ENCODE peak calls at places on chromosomes 3 and 15, in five cellular contexts. Y is colonic mucosa; B is omental fat pad; C is right atrium auricular region; V is activated CD8-positive, alpha-beta T cell treated with anti-CD3 and anti-CD28 coated beads for 36 hours. Z is an unnamed sample.
A peak's percentile ranks its signal among the peaks of the same experiment; 100 is the strongest.

GRCh38 chr3:160538906-160539305 is 26.5 kb downstream of the KPNA4 start:
- DNase-seq in C (no peak), Y (no peak), V (no peak), B (no peak), Z (no peak)

GRCh38 chr3:16743276-16743675 is 138.1 kb upstream of the DAZL start:
- DNase-seq in B (no peak), C (no peak), V (no peak), Y (no peak), Z (no peak)

GRCh38 chr3:141414800-141415462 is 46.6 kb downstream of the ZBTB38 start:
- DNase-seq in C (no peak), Y (no peak), V (no peak), B (no peak), Z (no peak)

GRCh38 chr15:25790003-25790660 is 73.0 kb downstream of the ATP10A start:
- DNase-seq in V (peak; percentile 80), C (peak; percentile 80), B (peak; percentile 45), Y (peak; percentile 42), Z (no peak)

GRCh38 chr3:81723732-81724313 is 37.6 kb downstream of the GBE1 start:
- DNase-seq in B (no peak), V (no peak), C (no peak), Y (no peak), Z (no peak)

GRCh38 chr3:88219138-88219792 is 69.5 kb downstream of the C3orf38 start:
- DNase-seq in Y (peak; percentile 41), V (peak; percentile 33), C (no peak), B (no peak), Z (peak; percentile 54)

GRCh38 chr3:178536271-178537079 is at the start of gene KCNMB2:
- DNase-seq in C (no peak), B (no peak), V (no peak), Y (no peak), Z (no peak)

GRCh38 chr15:68774120-68774519 is 46.6 kb downstream of the ANP32A start:
- DNase-seq in Y (no peak), V (no peak), C (no peak), B (no peak), Z (no peak)

GRCh38 chr3:185225523-185225922 is 28.3 kb downstream of the EHHADH start:
- DNase-seq in V (no peak), C (no peak), B (no peak), Y (no peak), Z (no peak)

GRCh38 chr3:125083776-125084175 is 28.0 kb upstream of the HEG1 start:
- DNase-seq in Y (no peak), V (no peak), C (no peak), B (no peak), Z (no peak)

GRCh38 chr15:74291101-74292071 is 55.3 kb downstream of the CCDC33 start:
- DNase-seq in B (peak; percentile 60), C (peak; percentile 69), V (peak; percentile 93), Y (peak; percentile 72), Z (peak; percentile 85)

GRCh38 chr15:35975941-35976340 is 430.0 kb upstream of the DPH6 start:
- DNase-seq in B (no peak), C (no peak), Y (no peak), V (no peak), Z (no peak)

GRCh38 chr3:149390772-149391212 is 13.3 kb upstream of the TM4SF1 start:
- DNase-seq in B (no peak), V (no peak), C (no peak), Y (no peak), Z (no peak)

GRCh38 chr3:10487988-10488633 is 17.3 kb downstream of the ATP2B2 start:
- DNase-seq in Y (no peak), C (no peak), B (no peak), V (no peak), Z (no peak)

GRCh38 chr3:30083315-30083714 is 523.1 kb upstream of the TGFBR2 start:
- DNase-seq in B (no peak), V (no peak), C (no peak), Y (no peak), Z (no peak)

GRCh38 chr3:126557761-126558160 is 971 bp downstream of the C3orf22 start:
- DNase-seq in V (no peak), Y (no peak), C (no peak), B (no peak), Z (no peak)

GRCh38 chr15:32856753-32857152 is 138.9 kb downstream of the GREM1 start:
- DNase-seq in C (no peak), B (no peak), V (no peak), Y (no peak), Z (no peak)

GRCh38 chr3:113258311-113258710 is 47.0 kb downstream of the BOC start:
- DNase-seq in Y (no peak), V (no peak), C (no peak), B (no peak), Z (no peak)

GRCh38 chr3:33699275-33699674 is 18.8 kb downstream of the CLASP2 start:
- DNase-seq in Y (no peak), B (no peak), C (no peak), V (no peak), Z (no peak)

GRCh38 chr15:59294961-59295741 is 77.5 kb downstream of the MYO1E start:
- DNase-seq in C (no peak), Y (peak; percentile 45), V (no peak), B (no peak), Z (no peak)

GRCh38 chr15:72827216-72827615 is 43.7 kb upstream of the ADPGK start:
- DNase-seq in B (no peak), C (no peak), Y (no peak), V (no peak), Z (no peak)

GRCh38 chr3:39372831-39373230 is 10.3 kb upstream of the SLC25A38 start:
- DNase-seq in V (no peak), B (no peak), Y (no peak), C (no peak), Z (no peak)

GRCh38 chr3:47407896-47408838 is 27.3 kb downstream of the PTPN23 start:
- DNase-seq in C (no peak), V (no peak), Y (no peak), B (no peak), Z (no peak)

GRCh38 chr15:90187257-90187868 is 13.8 kb upstream of the SEMA4B start:
- DNase-seq in C (no peak), B (no peak), Y (no peak), V (no peak), Z (no peak)

GRCh38 chr3:143084856-143085731 is 34.5 kb upstream of the CHST2 start:
- DNase-seq in V (no peak), B (no peak), C (no peak), Y (no peak), Z (peak; percentile 61)

GRCh38 chr3:1852950-1853349 is 245.7 kb upstream of the CNTN4 start:
- DNase-seq in B (no peak), C (no peak), Y (no peak), V (no peak), Z (no peak)

DNA sequence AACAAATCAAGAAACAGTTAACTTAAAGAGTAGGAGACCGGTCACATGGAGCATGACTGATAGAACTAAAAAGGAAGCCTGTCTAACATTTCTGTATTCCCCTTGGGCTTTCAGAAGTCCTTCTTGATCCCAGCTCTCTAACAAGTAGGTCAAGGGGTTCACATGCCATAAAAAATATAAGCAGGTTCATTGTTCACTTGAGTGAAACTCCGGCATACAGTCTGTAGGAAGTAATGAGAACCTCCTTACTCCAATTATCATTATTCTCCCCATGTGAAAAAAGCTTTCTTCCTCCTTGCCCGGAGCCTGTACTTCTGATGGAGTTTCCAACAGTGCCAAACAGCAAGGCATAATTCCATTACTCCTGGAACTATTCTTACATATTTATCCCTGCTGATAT is 242.8 kb upstream of the CNTN4 start:
- DNase-seq in Y (no peak), B (no peak), V (no peak), C (no peak), Z (no peak)
- TF ChIP-seq CTCF in Y (no peak), B (no peak), V (no peak), C (no peak), Z (no peak)

DNA sequence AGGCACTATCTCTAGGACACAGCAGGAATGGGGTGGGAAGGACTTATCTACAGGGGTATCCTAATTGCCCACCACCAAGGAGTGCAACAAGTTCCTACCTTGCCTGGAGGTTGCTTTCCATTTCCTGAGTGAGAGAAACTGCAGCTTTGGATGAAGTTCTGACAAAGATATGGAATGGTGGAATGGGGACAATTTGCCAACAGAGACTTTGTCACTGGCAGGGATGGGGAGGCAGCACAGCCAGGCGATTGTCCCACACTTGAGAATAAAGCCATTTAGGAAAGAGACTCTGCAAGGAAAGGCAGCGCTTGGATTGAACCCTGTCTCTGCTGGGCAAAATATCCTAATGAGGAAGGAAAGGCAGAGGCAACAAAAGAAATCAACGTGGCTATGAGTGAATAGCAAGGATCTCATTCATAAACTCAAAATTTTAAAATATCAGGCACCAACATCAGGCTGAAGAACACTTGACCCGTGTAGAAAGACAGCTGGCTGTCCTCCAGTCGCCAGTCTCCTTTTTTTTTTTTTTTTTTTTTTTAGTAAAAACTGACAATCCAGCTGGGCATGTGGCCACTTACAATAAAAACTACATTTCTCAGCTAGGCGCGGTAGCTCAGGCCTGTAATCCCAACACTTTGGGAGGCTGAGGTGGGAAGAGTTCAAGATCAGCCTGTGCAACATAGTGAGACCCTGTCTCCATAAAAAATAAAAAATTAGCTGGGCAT is 31.6 kb upstream of the PDE8A start:
- DNase-seq in C (no peak), B (no peak), Y (no peak), V (no peak), Z (no peak)
- TF ChIP-seq CTCF in C (no peak), B (no peak), Y (no peak), V (no peak), Z (no peak)

GRCh38 chr15:79769933-79770332 is 126.9 kb downstream of the MTHFS start:
- DNase-seq in B (no peak), Y (no peak), V (no peak), C (no peak), Z (no peak)

DNA sequence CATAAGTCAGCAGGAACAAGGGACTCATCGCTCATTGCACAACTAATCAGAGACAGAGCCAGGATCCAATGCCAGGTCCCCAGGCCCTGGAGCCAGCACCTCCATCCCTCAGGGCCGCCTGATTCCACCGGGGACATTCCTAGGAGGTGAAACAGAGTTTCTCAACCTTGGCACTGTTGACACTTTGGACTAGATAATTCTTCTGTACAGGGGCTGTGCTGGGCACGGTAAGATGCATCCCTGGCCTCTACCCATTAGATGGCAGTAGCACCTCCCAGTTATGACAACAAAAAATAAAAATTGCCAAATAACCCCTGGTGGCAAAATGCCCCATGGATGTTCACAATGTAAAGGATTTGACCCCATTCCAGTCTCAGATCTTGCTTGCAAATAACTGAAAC is 127.7 kb downstream of the MTHFS start:
- DNase-seq in V (peak; percentile 18), C (no peak), Y (no peak), B (no peak), Z (peak; percentile 17)
- TF ChIP-seq CTCF in V (peak; percentile 54), C (peak; percentile 37), Y (no peak), B (no peak), Z (peak; percentile 40)

DNA sequence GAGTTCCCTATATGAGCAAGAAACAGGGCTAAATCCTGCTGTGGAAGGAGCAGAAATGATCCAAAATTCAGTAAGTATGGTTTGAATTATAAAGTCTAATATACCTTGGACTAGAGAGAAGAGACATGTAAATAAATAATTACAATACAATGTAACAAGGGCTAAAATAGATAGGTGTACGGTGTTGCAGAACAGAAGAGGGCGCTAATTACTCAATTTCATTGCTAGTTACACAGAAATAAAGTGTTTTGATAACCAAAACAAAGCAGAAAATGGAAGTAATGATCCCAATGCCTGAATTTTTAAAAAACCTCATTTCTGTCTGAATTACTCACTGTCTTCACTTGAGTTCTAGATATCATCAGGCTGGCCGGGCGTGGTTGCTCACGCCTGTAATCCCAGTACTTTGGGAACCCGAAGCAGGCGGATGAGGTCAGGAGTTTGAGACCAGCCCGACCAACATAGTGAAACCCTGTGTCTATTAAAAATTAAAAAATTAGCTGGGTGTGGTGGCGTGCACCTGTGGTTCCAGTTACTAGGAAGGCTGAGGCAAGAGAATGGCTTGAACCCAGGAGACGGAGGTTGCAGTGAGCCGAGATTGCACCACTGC is 8.3 kb upstream of the PLCH1 start:
- DNase-seq in B (no peak), V (no peak), C (no peak), Y (no peak), Z (no peak)
- TF ChIP-seq CTCF in B (no peak), V (peak; percentile 68), C (peak; percentile 51), Y (peak; percentile 21), Z (peak; percentile 57)

GRCh38 chr3:43959498-43960447 is 269.0 kb downstream of the ABHD5 start:
- DNase-seq in V (no peak), Y (no peak), C (no peak), B (no peak), Z (no peak)
- TF ChIP-seq CTCF in V (no peak), Y (no peak), C (no peak), B (no peak), Z (no peak)